ENCODE peak calls at places on chromosomes 1 and 21, in eight cellular contexts. I is aorta; W is ACHN; X is NCI-H526; O is HTR-8/SVneo; L is OCI-LY7; N is activated CD4-positive, alpha-beta T cell treated with anti-CD3 and anti-CD28 coated beads for 48 hours; C is dermis microvascular lymphatic vessel endothelial cell. M is an unnamed sample.

GRCh38 chr21:46228345-46229051 is at the start of gene LSS:
- DNase-seq in X (peak), C (peak), W (peak), I (peak), O (peak), N (peak), L (peak), M (peak)

GRCh38 chr1:184467295-184467694 is 80.5 kb downstream of the C1orf21 start:
- DNase-seq in X (no peak), L (no peak), O (no peak), I (no peak), C (no peak), N (no peak), W (no peak), M (no peak)

GRCh38 chr1:16174886-16175598 is 19.2 kb upstream of the EPHA2 start:
- DNase-seq in L (no peak), N (no peak), O (no peak), I (no peak), C (no peak), X (no peak), W (no peak), M (no peak)

GRCh38 chr1:227793948-227794812 is 21.3 kb upstream of the PRSS38 start:
- DNase-seq in I (peak), C (no peak), L (no peak), X (no peak), W (no peak), O (peak), N (no peak), M (peak)

GRCh38 chr1:197924516-197925123 is 7.4 kb downstream of the LHX9 start:
- DNase-seq in C (peak), O (peak), I (no peak), W (peak), L (peak), X (peak), N (peak), M (no peak)

GRCh38 chr1:56836359-56836758 is 17.2 kb upstream of the FYB2 start:
- DNase-seq in W (no peak), X (no peak), C (no peak), L (no peak), O (no peak), N (no peak), I (no peak), M (no peak)

GRCh38 chr1:58888776-58889341 is 105.0 kb upstream of the JUN start:
- DNase-seq in C (no peak), N (no peak), O (no peak), L (no peak), W (no peak), I (no peak), X (no peak), M (no peak)

GRCh38 chr21:46550511-46550941 is 54.4 kb downstream of the S100B start:
- DNase-seq in I (no peak), W (no peak), X (no peak), O (no peak), L (no peak), N (no peak), C (no peak), M (no peak)

GRCh38 chr1:178048883-178049282 is 45.0 kb upstream of the RASAL2 start:
- DNase-seq in X (no peak), W (no peak), N (no peak), I (no peak), C (no peak), O (no peak), L (no peak), M (no peak)

GRCh38 chr1:235999259-235999925 is 65.5 kb downstream of the NID1 start:
- DNase-seq in L (no peak), X (no peak), W (peak), I (no peak), C (no peak), O (peak), N (peak), M (no peak)

GRCh38 chr1:62022348-62022747 is 172.3 kb upstream of the L1TD1 start:
- DNase-seq in I (no peak), C (no peak), L (no peak), N (no peak), X (no peak), O (no peak), W (no peak), M (no peak)

GRCh38 chr1:180343931-180344406 is 113.9 kb downstream of the LHX4 start:
- DNase-seq in X (peak), O (no peak), N (no peak), C (no peak), I (no peak), W (peak), L (no peak), M (no peak)

GRCh38 chr1:22611530-22611947 is 24.9 kb upstream of the C1QA start:
- DNase-seq in W (peak), I (no peak), C (peak), X (no peak), O (peak), L (peak), N (peak), M (no peak)

GRCh38 chr1:96388421-96389310 is 332.9 kb upstream of the PTBP2 start:
- DNase-seq in O (peak), I (no peak), C (peak), X (no peak), N (no peak), W (no peak), L (no peak), M (no peak)

GRCh38 chr1:87084247-87084836 is 169.9 kb downstream of the HS2ST1 start:
- DNase-seq in X (peak), I (no peak), O (no peak), L (peak), C (peak), N (no peak), W (peak), M (no peak)

GRCh38 chr1:44025816-44026215 is 5.4 kb downstream of the SLC6A9 start:
- DNase-seq in N (no peak), I (peak), C (no peak), L (peak), O (no peak), W (no peak), X (peak), M (no peak)

GRCh38 chr1:153515504-153516394 is 20.0 kb downstream of the S100A6 start:
- DNase-seq in C (no peak), L (no peak), I (no peak), O (no peak), W (no peak), X (peak), N (no peak), M (peak)

GRCh38 chr1:170010443-170010842 is 64.1 kb downstream of the KIFAP3 start:
- DNase-seq in X (peak), W (peak), O (no peak), L (peak), C (peak), N (peak), I (no peak), M (no peak)

GRCh38 chr1:8476021-8476420 is 158.1 kb downstream of the SLC45A1 start:
- DNase-seq in C (no peak), W (no peak), L (no peak), X (no peak), N (no peak), O (no peak), I (no peak), M (no peak)

GRCh38 chr1:172900359-172900997 is 150.3 kb downstream of the TNFSF18 start:
- DNase-seq in N (no peak), X (no peak), O (no peak), L (no peak), C (no peak), I (no peak), W (no peak), M (no peak)

GRCh38 chr1:229221106-229222019 is 49.5 kb upstream of the RAB4A start:
- DNase-seq in I (no peak), N (no peak), C (no peak), W (no peak), X (peak), L (no peak), O (no peak), M (no peak)

GRCh38 chr1:97904528-97904927 is 16.3 kb downstream of the DPYD start:
- DNase-seq in X (no peak), L (no peak), W (no peak), O (no peak), N (no peak), I (no peak), C (no peak), M (no peak)

GRCh38 chr1:241310451-241310850 is 46.6 kb downstream of the RGS7 start:
- DNase-seq in I (no peak), O (peak), L (no peak), C (peak), X (no peak), W (no peak), N (no peak), M (no peak)

GRCh38 chr1:18110968-18111367 is 3.4 kb downstream of the IGSF21 start:
- DNase-seq in L (no peak), N (peak), O (no peak), I (peak), W (no peak), C (no peak), X (no peak), M (no peak)

GRCh38 chr21:42761776-42762335 is 108.4 kb downstream of the PDE9A start:
- DNase-seq in W (no peak), N (no peak), X (no peak), I (no peak), O (no peak), L (no peak), C (no peak), M (no peak)

GRCh38 chr1:227952374-227953021 is 4.8 kb upstream of the WNT9A start:
- DNase-seq in N (no peak), C (no peak), I (no peak), O (no peak), W (no peak), X (no peak), L (no peak), M (peak)

GRCh38 chr1:195591917-195592672 is 1016.1 kb downstream of the KCNT2 start:
- DNase-seq in X (no peak), I (no peak), W (peak), O (peak), C (no peak), N (no peak), L (no peak), M (no peak)

GRCh38 chr1:165129568-165130164 is 226.8 kb downstream of the LMX1A start:
- DNase-seq in I (peak), L (peak), C (peak), N (peak), X (peak), O (peak), W (peak), M (no peak)

GRCh38 chr1:170800243-170800642 is 135.1 kb upstream of the MROH9 start:
- DNase-seq in I (no peak), C (no peak), W (no peak), X (no peak), N (no peak), O (no peak), L (no peak), M (no peak)

GRCh38 chr1:41268154-41268770 is 26.2 kb upstream of the SCMH1 start:
- DNase-seq in O (peak), L (peak), I (peak), W (peak), X (peak), C (peak), N (peak), M (peak)

GRCh38 chr1:58754056-58754613 is 29.7 kb downstream of the JUN start:
- DNase-seq in N (no peak), L (no peak), I (no peak), X (no peak), C (no peak), W (no peak), O (no peak), M (no peak)

GRCh38 chr1:206655471-206655882 is 20.1 kb downstream of the DYRK3 start:
- DNase-seq in N (no peak), L (no peak), X (no peak), I (no peak), W (no peak), C (peak), O (no peak), M (no peak)

GRCh38 chr1:32733573-32734321 is 31.2 kb upstream of the SYNC start:
- DNase-seq in W (no peak), O (no peak), L (no peak), X (peak), C (peak), N (no peak), I (no peak), M (no peak)

GRCh38 chr1:229229721-229230135 is 41.2 kb upstream of the RAB4A start:
- DNase-seq in W (no peak), N (no peak), C (no peak), X (no peak), I (peak), L (no peak), O (no peak), M (no peak)

GRCh38 chr21:33024278-33025103 is 1.2 kb upstream of the OLIG2 start:
- DNase-seq in C (no peak), N (peak), L (no peak), O (no peak), I (no peak), X (peak), W (no peak), M (no peak)